ENCODE peak calls at places on chromosomes 1 and 21, in six cellular contexts. E is fibroblast of lung; G is activated T-cell treated with anti-CD3 and anti-CD28 coated beads for 1 hour; V is activated CD8-positive, alpha-beta memory T cell treated with anti-CD3 and anti-CD28 coated beads for 24 hours; B is mesendoderm; N is psoas muscle. K is an unnamed sample.

GRCh38 chr21:45404726-45405270 is at the start of gene COL18A1:
- DNase-seq in V (peak; percentile 65), N (peak; percentile 68), B (peak; percentile 73), G (peak; percentile 26), E (peak; percentile 41), K (no peak)

GRCh38 chr1:52658795-52659194 is 25.8 kb downstream of the SHISAL2A start:
- DNase-seq in V (no peak), N (peak; percentile 73), B (no peak), E (no peak), G (no peak), K (no peak)

GRCh38 chr21:29238967-29239289 is 59.8 kb upstream of the BACH1 start:
- DNase-seq in N (no peak), G (no peak), V (no peak), B (no peak), E (peak; percentile 78), K (peak; percentile 90)

GRCh38 chr1:1328254-1328653 is 2.8 kb upstream of the TAS1R3 start:
- DNase-seq in G (no peak), E (no peak), N (no peak), V (no peak), B (no peak), K (no peak)

GRCh38 chr1:213292653-213293052 is 241.6 kb downstream of the RPS6KC1 start:
- DNase-seq in G (no peak), N (no peak), V (no peak), E (no peak), B (no peak), K (no peak)

GRCh38 chr1:48725331-48725730 is 51.4 kb downstream of the BEND5 start:
- DNase-seq in G (no peak), V (no peak), B (no peak), E (peak; percentile 41), N (no peak), K (no peak)

GRCh38 chr1:26500488-26501175 is 28.4 kb downstream of the HMGN2 start:
- DNase-seq in B (peak; percentile 80), V (peak; percentile 99), G (peak; percentile 91), N (peak; percentile 92), E (peak; percentile 64), K (peak; percentile 49)

GRCh38 chr21:35720065-35720810 is 340.1 kb downstream of the SETD4 start:
- DNase-seq in N (no peak), E (no peak), G (no peak), B (no peak), V (no peak), K (no peak)

GRCh38 chr1:26618561-26618960 is 77.3 kb upstream of the ARID1A start:
- DNase-seq in N (no peak), B (no peak), V (no peak), E (no peak), G (no peak), K (no peak)

GRCh38 chr1:67651031-67651430 is 34.0 kb upstream of the GADD45A start:
- DNase-seq in E (no peak), G (no peak), B (peak; percentile 56), N (no peak), V (no peak), K (no peak)

GRCh38 chr1:174466607-174467006 is 18.8 kb downstream of the GPR52 start:
- DNase-seq in E (no peak), N (no peak), B (peak; percentile 10), V (no peak), G (no peak), K (no peak)

GRCh38 chr1:225514671-225515081 is 86.8 kb upstream of the LBR start:
- DNase-seq in G (no peak), V (no peak), N (no peak), E (peak; percentile 32), B (peak; percentile 57), K (no peak)

GRCh38 chr1:10210841-10211804 is 753 bp downstream of the KIF1B start:
- DNase-seq in V (peak; percentile 65), N (peak; percentile 98), G (peak; percentile 3), B (peak; percentile 88), E (peak; percentile 96), K (peak; percentile 95)

GRCh38 chr1:39525366-39526165 is 34.1 kb downstream of the BMP8A start:
- DNase-seq in N (no peak), G (peak; percentile 4), V (peak; percentile 63), B (no peak), E (no peak), K (no peak)

GRCh38 chr1:96962807-96963206 is 241.2 kb downstream of the PTBP2 start:
- DNase-seq in B (no peak), E (peak; percentile 85), V (no peak), G (no peak), N (no peak), K (peak; percentile 57)

GRCh38 chr1:235221653-235222052 is 60.6 kb upstream of the RBM34 start:
- DNase-seq in N (no peak), G (no peak), E (no peak), V (no peak), B (no peak), K (no peak)

GRCh38 chr1:109923946-109924275 is 13.3 kb downstream of the CSF1 start:
- DNase-seq in G (no peak), N (no peak), B (no peak), V (no peak), E (no peak), K (no peak)

GRCh38 chr1:41353744-41354143 is 7.5 kb upstream of the FOXO6 start:
- DNase-seq in N (no peak), B (no peak), G (no peak), V (peak; percentile 15), E (peak; percentile 74), K (peak; percentile 68)

GRCh38 chr21:45629046-45629981 is 14.2 kb upstream of the PCBP3 start:
- DNase-seq in B (no peak), V (peak; percentile 52), E (no peak), G (no peak), N (no peak), K (no peak)

GRCh38 chr1:156623946-156624813 is 5.0 kb downstream of the HAPLN2 start:
- DNase-seq in E (peak; percentile 28), V (peak; percentile 81), N (peak; percentile 70), G (no peak), B (peak; percentile 91), K (no peak)

GRCh38 chr1:192979542-192979941 is 79.6 kb downstream of the UCHL5 start:
- DNase-seq in G (no peak), E (peak; percentile 56), B (no peak), N (no peak), V (no peak), K (no peak)

GRCh38 chr1:150999051-150999674 is 7.5 kb downstream of the MINDY1 start:
- DNase-seq in N (no peak), G (no peak), B (no peak), V (no peak), E (peak; percentile 93), K (peak; percentile 70)

GRCh38 chr1:61318319-61319125 is 236.2 kb downstream of the NFIA start:
- DNase-seq in B (no peak), V (no peak), G (no peak), N (no peak), E (peak; percentile 69), K (peak; percentile 60)

GRCh38 chr1:58718435-58718834 is 18.6 kb upstream of the MYSM1 start:
- DNase-seq in N (no peak), G (no peak), E (no peak), V (no peak), B (no peak), K (peak; percentile 16)

GRCh38 chr1:169886422-169886821 is 7.3 kb downstream of the SCYL3 start:
- DNase-seq in B (no peak), G (no peak), E (no peak), V (no peak), N (no peak), K (peak; percentile 33)

GRCh38 chr1:185017338-185017737 is 28.0 kb upstream of the RNF2 start:
- DNase-seq in E (peak; percentile 95), G (no peak), B (no peak), N (no peak), V (no peak), K (peak; percentile 98)

GRCh38 chr1:167305705-167306277 is 85.1 kb downstream of the POU2F1 start:
- DNase-seq in E (no peak), N (no peak), G (no peak), B (no peak), V (no peak), K (no peak)

GRCh38 chr1:42040159-42040558 is 113.1 kb upstream of the GUCA2B start:
- DNase-seq in G (no peak), B (no peak), E (no peak), N (no peak), V (no peak), K (no peak)

GRCh38 chr1:224784606-224785328 is 144.7 kb upstream of the DNAH14 start:
- DNase-seq in B (no peak), V (no peak), N (no peak), E (peak; percentile 78), G (no peak), K (no peak)

GRCh38 chr1:178543291-178543609 is 30.3 kb downstream of the TEX35 start:
- DNase-seq in G (no peak), N (no peak), V (peak; percentile 62), B (no peak), E (no peak), K (no peak)

GRCh38 chr1:159229486-159229885 is 24.8 kb downstream of the ACKR1 start:
- DNase-seq in E (no peak), N (no peak), B (peak; percentile 45), G (no peak), V (no peak), K (no peak)

GRCh38 chr1:111709986-111710385 is 29.2 kb downstream of the INKA2 start:
- DNase-seq in N (no peak), V (no peak), G (no peak), B (no peak), E (no peak), K (no peak)

K was measured in amniotic epithelial cell.